ENCODE peak calls at places on chromosomes 16 and 17, in four cellular contexts. O, F, N and Y are unnamed samples.

GRCh38 chr16:87166321-87166720 is 150.9 kb downstream of the C16orf95 start:
- DNase-seq in N (no peak), O (no peak), F (no peak), Y (no peak)

GRCh38 chr17:15981646-15982580 is 17.6 kb downstream of the ZSWIM7 start:
- DNase-seq in O (no peak), N (no peak), F (no peak), Y (no peak)

GRCh38 chr17:51263001-51263400 is 2.7 kb downstream of the UTP18 start:
- DNase-seq in N (no peak), F (no peak), O (no peak), Y (no peak)

GRCh38 chr16:17026600-17027242 is 444.0 kb downstream of the XYLT1 start:
- DNase-seq in N (no peak), F (peak), O (no peak), Y (no peak)

GRCh38 chr17:65690626-65691310 is 129.3 kb upstream of the AXIN2 start:
- DNase-seq in O (no peak), N (no peak), F (no peak), Y (no peak)

GRCh38 chr17:79989106-79989835 is 46.4 kb downstream of the TBC1D16 start:
- DNase-seq in O (no peak), N (no peak), F (no peak), Y (no peak)

GRCh38 chr17:78956254-78956653 is 23.5 kb downstream of the LGALS3BP start:
- DNase-seq in F (no peak), N (no peak), O (no peak), Y (no peak)

GRCh38 chr17:1227917-1228751 is 42.1 kb upstream of the BHLHA9 start:
- DNase-seq in O (no peak), N (no peak), F (no peak), Y (no peak)

GRCh38 chr16:6512512-6512911 is 820.1 kb upstream of the RBFOX1 start:
- DNase-seq in F (no peak), O (no peak), N (no peak), Y (no peak)

GRCh38 chr17:36885761-36886365 is 51.4 kb upstream of the LHX1 start:
- DNase-seq in O (no peak), N (no peak), F (no peak), Y (no peak)